ENCODE peak calls at places on chromosomes 3 and 15, in seven cellular contexts. R is HCT116, U is fibroblast of lung, C is cardiac muscle cell, N is psoas muscle, H is spleen, L is SJCRH30. Q is an unnamed sample.

GRCh38 chr3:184505053-184505452 is 56.5 kb upstream of the EPHB3 start:
- DNase-seq in R (no peak), U (no peak), C (no peak), N (no peak), H (no peak), L (no peak), Q (no peak)

GRCh38 chr3:45564172-45564571 is 30.4 kb upstream of the LIMD1 start:
- DNase-seq in R (no peak), U (no peak), C (no peak), N (no peak), H (no peak), L (no peak), Q (no peak)

GRCh38 chr3:14424711-14425573 is 22.5 kb downstream of the SLC6A6 start:
- DNase-seq in R (no peak), U (peak), C (no peak), N (no peak), H (no peak), L (no peak), Q (no peak)

GRCh38 chr15:31848621-31849020 is 181.7 kb upstream of the CHRNA7 start:
- DNase-seq in R (no peak), U (no peak), C (no peak), N (no peak), H (no peak), L (no peak), Q (no peak)

GRCh38 chr15:41466711-41467110 is 27.0 kb upstream of the ITPKA start:
- DNase-seq in R (no peak), U (no peak), C (no peak), N (no peak), H (no peak), L (no peak), Q (no peak)

GRCh38 chr3:100869787-100870186 is 123.4 kb downstream of the ABI3BP start:
- DNase-seq in R (no peak), U (peak), C (no peak), N (no peak), H (no peak), L (peak), Q (no peak)

GRCh38 chr3:70261283-70261682 is 51.2 kb downstream of the MDFIC2 start:
- DNase-seq in R (no peak), U (no peak), C (no peak), N (no peak), H (no peak), L (no peak), Q (no peak)

GRCh38 chr15:73927476-73928240 is 1.4 kb downstream of the LOXL1 start:
- DNase-seq in R (peak), U (peak), C (peak), N (peak), H (peak), L (peak), Q (no peak)

GRCh38 chr15:84685304-84685703 is 27.3 kb upstream of the NMB start:
- DNase-seq in R (peak), U (peak), C (no peak), N (peak), H (no peak), L (peak), Q (no peak)

GRCh38 chr3:184584001-184584891 is 22.7 kb downstream of the EPHB3 start:
- DNase-seq in R (no peak), U (no peak), C (peak), N (no peak), H (no peak), L (no peak), Q (peak)

GRCh38 chr3:188196232-188196990 is 42.5 kb downstream of the LPP start:
- DNase-seq in R (no peak), U (peak), C (no peak), N (no peak), H (no peak), L (no peak), Q (no peak)

GRCh38 chr3:112307557-112307956 is 13.5 kb upstream of the SLC9C1 start:
- DNase-seq in R (no peak), U (no peak), C (no peak), N (no peak), H (no peak), L (no peak), Q (no peak)

GRCh38 chr3:49007771-49008528 is 759 bp downstream of the WDR6 start:
- DNase-seq in R (peak), U (peak), C (peak), N (peak), H (peak), L (peak), Q (peak)

GRCh38 chr3:39724233-39724846 is 85.1 kb upstream of the MYRIP start:
- DNase-seq in R (no peak), U (no peak), C (no peak), N (no peak), H (no peak), L (no peak), Q (no peak)

GRCh38 chr3:59085976-59086375 is 36.2 kb upstream of the CFAP20DC start:
- DNase-seq in R (no peak), U (peak), C (no peak), N (no peak), H (no peak), L (no peak), Q (no peak)

GRCh38 chr3:12423918-12424634 is 60.2 kb upstream of the TSEN2 start:
- DNase-seq in R (no peak), U (peak), C (peak), N (no peak), H (no peak), L (no peak), Q (no peak)

GRCh38 chr3:185534511-185534910 is 17.9 kb downstream of the LIPH start:
- DNase-seq in R (no peak), U (peak), C (no peak), N (no peak), H (no peak), L (no peak), Q (no peak)

GRCh38 chr3:124263168-124263567 is 271.2 kb upstream of the ROPN1 start:
- DNase-seq in R (no peak), U (peak), C (no peak), N (no peak), H (no peak), L (peak), Q (no peak)

GRCh38 chr3:180161770-180162169 is 125.0 kb upstream of the PEX5L start:
- DNase-seq in R (no peak), U (no peak), C (no peak), N (no peak), H (no peak), L (no peak), Q (no peak)

GRCh38 chr3:43752908-43753307 is 62.2 kb downstream of the ABHD5 start:
- DNase-seq in R (no peak), U (no peak), C (no peak), N (no peak), H (no peak), L (no peak), Q (no peak)

GRCh38 chr15:101369676-101370075 is 74.6 kb upstream of the SNRPA1 start:
- DNase-seq in R (no peak), U (no peak), C (no peak), N (no peak), H (no peak), L (no peak), Q (no peak)

GRCh38 chr3:148601766-148602685 is 95.7 kb upstream of the AGTR1 start:
- DNase-seq in R (no peak), U (peak), C (no peak), N (no peak), H (no peak), L (no peak), Q (no peak)

GRCh38 chr3:172307143-172307560 is 141.1 kb downstream of the GHSR start:
- DNase-seq in R (no peak), U (peak), C (no peak), N (no peak), H (no peak), L (no peak), Q (no peak)

GRCh38 chr3:53780806-53781205 is 65.4 kb downstream of the CHDH start:
- DNase-seq in R (no peak), U (no peak), C (no peak), N (no peak), H (no peak), L (no peak), Q (no peak)

GRCh38 chr3:133792171-133792763 is 13.3 kb upstream of the SRPRB start:
- DNase-seq in R (peak), U (peak), C (peak), N (no peak), H (no peak), L (no peak), Q (no peak)

GRCh38 chr15:70856884-70857546 is 3.1 kb upstream of the LARP6 start:
- DNase-seq in R (peak), U (peak), C (no peak), N (peak), H (no peak), L (peak), Q (no peak)

DNA sequence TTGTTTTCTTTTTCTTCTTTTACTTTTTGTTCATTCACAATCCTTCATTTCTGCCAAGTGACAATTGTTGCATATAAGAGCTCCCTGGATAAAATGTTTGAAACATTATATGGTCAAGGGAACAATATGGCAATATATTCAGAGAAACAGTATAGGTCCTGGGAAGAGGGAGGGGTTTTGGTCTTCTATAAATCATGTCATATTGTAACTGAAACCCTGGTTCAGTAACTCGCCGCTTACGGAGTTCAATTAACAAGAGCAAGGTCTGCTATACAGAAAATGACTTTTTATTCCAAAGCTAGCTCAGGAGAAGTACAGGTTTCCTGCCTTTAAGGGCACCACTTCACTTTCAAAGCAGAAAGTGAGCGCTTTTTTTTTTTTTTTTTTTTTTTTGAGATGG is 522.1 kb upstream of the TGFBR2 start:
- DNase-seq in R (no peak), U (no peak), C (no peak), N (no peak), H (no peak), L (no peak), Q (no peak)
- H3K4me3 ChIP-seq in R (no peak), U (no peak), C (no peak), N (no peak), H (no peak), L (no peak), Q (no peak)

DNA sequence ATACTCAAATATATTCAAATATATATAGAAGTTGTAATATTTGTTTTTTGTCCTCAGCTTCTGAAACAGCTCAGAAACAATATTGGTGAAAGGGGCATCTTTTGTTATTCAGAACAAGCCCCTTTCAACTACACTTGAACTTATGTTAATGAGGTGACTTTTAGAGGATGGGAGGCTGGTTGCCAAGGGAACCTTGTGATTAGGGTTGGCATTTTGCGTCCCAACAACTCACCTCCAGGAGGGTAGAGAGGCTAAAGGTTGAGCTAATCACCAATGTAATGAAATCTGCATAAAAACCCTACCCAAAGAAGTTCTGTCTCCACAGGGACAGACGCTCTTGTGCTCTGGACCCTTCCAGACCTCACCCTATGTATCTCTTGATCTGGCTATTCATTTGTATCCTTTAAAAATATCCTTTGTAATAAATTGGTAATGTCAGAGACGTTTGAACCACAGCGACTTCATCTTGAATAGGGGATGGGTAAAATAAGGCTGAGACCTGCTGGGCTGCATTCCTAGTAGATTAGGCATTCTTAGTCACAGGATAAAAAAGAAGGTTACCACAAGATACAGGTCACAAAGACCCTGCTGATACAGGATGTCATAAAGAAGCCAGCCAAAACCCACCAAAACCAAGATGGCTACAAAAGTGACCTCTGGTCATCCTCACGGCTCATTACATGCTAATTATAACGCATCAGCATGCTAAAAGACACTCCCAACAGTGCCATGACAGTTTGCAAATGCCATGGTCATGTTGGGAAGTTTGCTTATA is 111.1 kb downstream of the FMN1 start:
- DNase-seq in R (peak), U (peak), C (no peak), N (no peak), H (no peak), L (no peak), Q (no peak)
- H3K27ac ChIP-seq in R (no peak), U (no peak), C (no peak), N (no peak), H (no peak), L (no peak), Q (no peak)

GRCh38 chr3:47961036-47961435 is 55.2 kb downstream of the MAP4 start:
- DNase-seq in R (no peak), U (no peak), C (no peak), N (no peak), H (no peak), L (no peak), Q (no peak)
- H3K4me3 ChIP-seq in R (no peak), U (no peak), C (no peak), N (no peak), H (no peak), L (no peak), Q (no peak)

DNA sequence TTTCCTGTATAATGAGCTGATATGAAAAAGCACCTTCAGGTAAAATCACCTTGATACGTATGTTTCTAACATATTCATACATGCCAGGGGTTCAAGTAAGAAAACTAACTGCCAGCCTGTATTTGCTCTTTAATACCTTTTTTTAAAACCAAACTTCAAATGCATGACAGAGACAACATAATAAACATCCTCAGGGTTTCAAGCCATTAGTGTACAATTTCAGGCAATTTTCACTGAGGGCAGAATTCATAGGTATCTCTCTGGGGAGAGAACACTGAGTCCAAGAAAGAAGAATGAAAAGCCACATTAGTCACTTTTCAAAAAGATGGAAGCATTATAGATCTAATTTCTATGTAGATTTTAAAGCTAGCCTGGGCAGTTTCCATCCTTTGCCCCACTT is 26.9 kb downstream of the MINDY4B start:
- DNase-seq in R (no peak), U (no peak), C (no peak), N (no peak), H (no peak), L (no peak), Q (no peak)
- H3K27ac ChIP-seq in R (no peak), U (no peak), C (no peak), N (no peak), H (no peak), L (no peak), Q (no peak)

DNA sequence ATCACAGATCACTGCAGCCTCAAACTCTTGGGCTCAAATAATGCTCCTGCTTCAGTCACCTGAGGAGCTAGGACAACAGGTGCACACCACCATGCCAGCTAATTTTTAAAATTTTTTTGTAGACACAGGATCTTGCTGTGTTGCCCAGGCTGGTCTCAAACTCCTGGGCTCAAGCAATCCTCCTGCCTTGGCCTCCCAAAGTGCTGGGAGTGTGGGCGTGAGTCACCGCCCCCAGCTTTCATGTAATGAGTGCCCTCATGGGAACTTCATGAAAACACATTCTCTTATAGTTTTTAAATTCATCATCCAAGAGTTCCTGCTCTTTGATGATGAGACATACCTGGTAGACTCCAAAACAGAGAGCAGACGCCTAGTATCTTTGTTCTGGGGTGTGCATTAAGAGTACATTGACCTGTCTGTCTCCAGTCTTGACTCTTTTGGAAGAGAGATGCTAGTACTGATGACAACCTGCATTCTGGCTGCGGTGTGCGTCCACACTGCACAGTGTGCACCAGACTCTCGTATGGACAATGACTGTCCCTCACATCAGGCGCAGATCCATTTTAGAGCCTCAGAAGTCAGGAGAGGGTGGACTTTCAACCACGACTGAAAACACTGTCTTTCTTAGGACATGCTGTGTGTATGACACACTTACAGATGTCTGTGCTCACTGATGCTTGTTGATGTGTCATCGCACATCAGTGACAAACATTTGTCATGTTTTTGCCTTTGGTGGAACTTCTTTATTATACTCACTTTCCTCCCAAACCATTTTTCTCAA is 2.0 kb downstream of the NRROS start:
- DNase-seq in R (no peak), U (no peak), C (no peak), N (no peak), H (no peak), L (no peak), Q (no peak)
- H3K4me3 ChIP-seq in R (no peak), U (no peak), C (no peak), N (peak), H (peak), L (no peak), Q (peak)

GRCh38 chr15:63834500-63835210 is 907 bp upstream of the HERC1 start:
- DNase-seq in R (no peak), U (no peak), C (no peak), N (no peak), H (no peak), L (no peak), Q (no peak)
- H3K27ac ChIP-seq in R (peak), U (peak), C (peak), N (peak), H (peak), L (peak), Q (peak)

Q was measured in dorsolateral prefrontal cortex.